ENCODE peak calls at places on chromosomes 16 and 17, in seven cellular contexts. L is bronchial epithelial cell, B is lower lobe of right lung, Q is breast epithelium, E is stomach, F is neural progenitor cell, H is hepatocyte. M is an unnamed sample.

GRCh38 chr16:55233464-55233863 is 90.5 kb upstream of the IRX6 start:
- DNase-seq in L (no peak), B (no peak), Q (no peak), E (no peak), F (no peak), H (no peak), M (no peak)

GRCh38 chr17:77343031-77343866 is 202.5 kb downstream of the SEC14L1 start:
- DNase-seq in L (no peak), B (no peak), Q (no peak), E (peak; percentile 16), F (no peak), H (no peak), M (no peak)

GRCh38 chr17:77995146-77995852 is 36.8 kb downstream of the TNRC6C start:
- DNase-seq in L (no peak), B (no peak), Q (no peak), E (no peak), F (peak; percentile 16), H (no peak), M (no peak)

GRCh38 chr16:78237346-78237745 is 137.9 kb downstream of the WWOX start:
- DNase-seq in L (peak; percentile 44), B (no peak), Q (no peak), E (no peak), F (no peak), H (no peak), M (no peak)

GRCh38 chr17:9202572-9202971 is 181.3 kb downstream of the NTN1 start:
- DNase-seq in L (no peak), B (no peak), Q (no peak), E (no peak), F (no peak), H (no peak), M (no peak)

GRCh38 chr16:86524029-86524428 is 13.7 kb downstream of the FOXF1 start:
- DNase-seq in L (no peak), B (no peak), Q (no peak), E (no peak), F (no peak), H (no peak), M (no peak)

GRCh38 chr17:59827721-59828477 is 64.8 kb downstream of the TUBD1 start:
- DNase-seq in L (no peak), B (no peak), Q (no peak), E (no peak), F (no peak), H (no peak), M (no peak)

GRCh38 chr17:66304304-66305174 is 2.1 kb downstream of the PRKCA start:
- DNase-seq in L (no peak), B (no peak), Q (no peak), E (no peak), F (peak; percentile 64), H (no peak), M (peak; percentile 80)

GRCh38 chr17:62351176-62351575 is 29.2 kb upstream of the EFCAB3 start:
- DNase-seq in L (no peak), B (no peak), Q (no peak), E (no peak), F (no peak), H (no peak), M (no peak)

GRCh38 chr17:76369804-76370203 is 14.6 kb upstream of the SPHK1 start:
- DNase-seq in L (no peak), B (peak; percentile 51), Q (no peak), E (no peak), F (no peak), H (no peak), M (no peak)

GRCh38 chr17:76736349-76737081 is 616 bp downstream of the SRSF2 start:
- DNase-seq in L (no peak), B (peak; percentile 88), Q (peak; percentile 61), E (peak; percentile 81), F (peak; percentile 91), H (peak; percentile 90), M (peak; percentile 82)

GRCh38 chr17:13385481-13385907 is 216.2 kb downstream of the HS3ST3A1 start:
- DNase-seq in L (peak; percentile 76), B (no peak), Q (no peak), E (no peak), F (no peak), H (peak; percentile 39), M (no peak)

GRCh38 chr16:17977260-17977659 is 359.3 kb downstream of the NPIPA8 start:
- DNase-seq in L (no peak), B (no peak), Q (no peak), E (no peak), F (no peak), H (no peak), M (no peak)

GRCh38 chr17:349666-350065 is 2.9 kb downstream of the RPH3AL start:
- DNase-seq in L (no peak), B (no peak), Q (no peak), E (no peak), F (no peak), H (no peak), M (no peak)

GRCh38 chr17:27550974-27551505 is 79.9 kb upstream of the LGALS9 start:
- DNase-seq in L (no peak), B (no peak), Q (no peak), E (no peak), F (no peak), H (no peak), M (no peak)

GRCh38 chr16:14525021-14525420 is 105.0 kb downstream of the PARN start:
- DNase-seq in L (no peak), B (no peak), Q (no peak), E (no peak), F (no peak), H (no peak), M (no peak)

GRCh38 chr16:20243731-20244281 is 83.5 kb downstream of the GP2 start:
- DNase-seq in L (no peak), B (no peak), Q (no peak), E (no peak), F (no peak), H (no peak), M (no peak)

GRCh38 chr17:41060052-41060604 is at the start of gene KRTAP2-3:
- DNase-seq in L (peak; percentile 92), B (no peak), Q (no peak), E (no peak), F (no peak), H (no peak), M (no peak)

GRCh38 chr17:56642424-56642823 is 48.9 kb downstream of the NOG start:
- DNase-seq in L (no peak), B (no peak), Q (no peak), E (no peak), F (no peak), H (no peak), M (no peak)

GRCh38 chr17:83018658-83019193 is 60.7 kb upstream of the METRNL start:
- DNase-seq in L (no peak), B (no peak), Q (no peak), E (no peak), F (no peak), H (no peak), M (peak; percentile 37)

GRCh38 chr16:22369221-22369811 is 5.1 kb downstream of the CDR2 start:
- DNase-seq in L (peak; percentile 69), B (no peak), Q (no peak), E (no peak), F (no peak), H (peak; percentile 24), M (no peak)

GRCh38 chr16:7722761-7723160 is 390.1 kb downstream of the RBFOX1 start:
- DNase-seq in L (no peak), B (no peak), Q (no peak), E (no peak), F (no peak), H (peak; percentile 71), M (no peak)

GRCh38 chr16:89054261-89054661 is 39.4 kb upstream of the ACSF3 start:
- DNase-seq in L (no peak), B (no peak), Q (no peak), E (no peak), F (peak; percentile 35), H (no peak), M (peak; percentile 81)
- H3K27me3 ChIP-seq in L (no peaks in the 10 kb centered on the region), B (peaks cover 61% of the 10 kb centered on the region), Q (peaks cover 75% of the 10 kb centered on the region), E (no peaks in the 10 kb centered on the region), F (no peaks in the 10 kb centered on the region), H (no peaks in the 10 kb centered on the region), M (no peaks in the 10 kb centered on the region)

DNA sequence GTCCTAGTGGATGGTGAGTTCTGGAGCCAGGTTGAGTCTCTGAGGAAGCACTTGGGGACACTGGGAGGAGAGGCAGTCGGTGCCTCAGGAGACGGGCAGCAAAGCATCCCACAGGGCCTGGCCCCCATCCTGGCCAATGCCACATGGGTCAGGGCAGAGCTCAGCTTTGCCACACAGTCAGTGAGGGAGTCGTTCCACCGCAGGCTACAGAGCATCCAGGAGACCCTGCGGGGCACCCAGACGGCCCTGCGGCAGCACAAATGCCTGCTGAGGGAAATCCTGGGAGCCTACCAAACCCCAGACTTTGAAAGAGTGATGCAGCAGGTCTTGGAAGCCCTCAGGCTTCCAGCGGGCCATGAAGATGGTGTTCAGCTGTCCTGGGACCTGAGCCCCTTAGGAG is 39.7 kb downstream of the PLD6 start:
- DNase-seq in L (no peak), B (no peak), Q (no peak), E (no peak), F (no peak), H (no peak), M (no peak)
- H3K36me3 ChIP-seq in L (peaks cover 38% of the 10 kb centered on the region), B (peaks cover 96% of the 10 kb centered on the region), Q (no peaks in the 10 kb centered on the region), E (peaks cover 62% of the 10 kb centered on the region), F (no peaks in the 10 kb centered on the region), H (no peaks in the 10 kb centered on the region), M (peaks cover 19% of the 10 kb centered on the region)

DNA sequence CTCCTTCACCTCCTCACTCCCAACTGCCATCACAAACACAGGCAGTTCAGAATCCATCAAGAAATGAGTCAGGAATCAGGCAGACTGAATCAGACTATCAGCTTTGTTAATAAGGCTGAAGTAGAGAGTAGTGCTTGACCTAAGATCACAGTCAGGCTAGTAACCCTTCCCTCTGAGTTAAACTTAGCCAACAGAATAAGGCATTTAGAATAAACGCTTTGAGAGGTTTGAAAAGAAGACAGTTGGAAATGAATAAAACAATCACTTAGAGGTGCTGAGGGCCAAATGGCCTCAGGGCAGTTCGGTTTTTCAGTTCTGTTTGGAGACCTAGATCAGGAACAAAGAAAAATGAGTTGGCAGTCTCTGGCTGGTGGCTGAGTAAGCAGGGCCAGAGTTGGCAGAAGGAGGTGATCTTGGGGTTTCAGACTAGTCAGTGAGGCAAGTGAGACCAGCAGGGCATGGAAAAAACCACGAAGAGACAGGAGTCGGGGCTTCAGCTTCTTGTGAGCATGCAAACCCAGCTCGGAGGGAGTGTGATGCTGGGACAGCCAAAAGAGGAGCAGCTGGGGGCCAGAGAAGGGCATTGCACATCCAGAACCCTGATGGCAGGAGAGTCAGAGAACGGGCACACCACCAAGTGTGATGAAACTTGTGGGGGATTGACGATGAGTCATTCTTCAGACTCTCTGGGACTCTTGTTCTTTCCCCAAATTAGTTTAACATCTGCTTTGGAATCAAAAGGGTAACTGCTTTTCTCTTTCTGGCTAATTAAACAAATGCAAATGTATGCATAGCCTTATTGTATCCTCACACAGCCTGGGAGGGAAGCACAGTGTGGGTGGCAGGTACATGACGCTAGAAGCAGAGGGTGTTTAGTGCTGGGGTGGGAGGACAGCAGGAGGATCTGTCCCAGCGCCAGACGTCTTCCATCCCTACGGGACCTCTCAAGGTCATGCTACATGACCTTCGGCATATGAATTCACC is 54.8 kb downstream of the SPECC1 start:
- DNase-seq in L (peak; percentile 89), B (peak; percentile 52), Q (peak; percentile 84), E (peak; percentile 48), F (no peak), H (peak; percentile 33), M (no peak)
- H3K4me3 ChIP-seq in L (no peak overlapping the region), B (no peak overlapping the region), Q (peak overlapping the region; percentile 24), E (no peak overlapping the region), F (no peak overlapping the region), H (no peak overlapping the region), M (no peak overlapping the region)

DNA sequence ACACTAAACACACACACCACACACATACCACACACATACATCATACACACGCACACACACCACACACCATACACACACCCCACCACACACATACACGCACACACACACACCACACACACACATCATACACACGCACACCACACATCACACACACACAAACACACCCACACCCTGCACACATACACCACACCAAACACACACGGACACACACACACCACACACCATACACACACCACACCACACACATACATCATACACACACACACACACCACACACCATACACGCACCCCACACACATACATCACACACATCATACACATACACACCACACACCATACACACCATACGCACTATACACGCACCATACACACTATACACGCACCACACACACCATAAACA is 3.7 kb upstream of the SOX8 start:
- DNase-seq in L (no peak), B (no peak), Q (no peak), E (no peak), F (no peak), H (no peak), M (no peak)
- H3K27me3 ChIP-seq in L (peaks cover 20% of the 10 kb centered on the region), B (peaks cover 37% of the 10 kb centered on the region), Q (peaks cover 17% of the 10 kb centered on the region), E (peaks cover 8% of the 10 kb centered on the region), F (peaks cover 50% of the 10 kb centered on the region), H (peaks cover 20% of the 10 kb centered on the region), M (peaks cover 29% of the 10 kb centered on the region)

M was measured in H7.